ENCODE peak calls at places on chromosome 5, in four cellular contexts. One of them, this sample, is unnamed.

GRCh38 chr5:59275537-59276276 is 617.8 kb downstream of the PDE4D start:
- DNase-seq in SK-N-SH: no peak
- DNase-seq in K562: no peak
- DNase-seq in HepG2: no peak
- DNase-seq in this sample: no peak

GRCh38 chr5:154284433-154284832 is 93.9 kb downstream of the GALNT10 start:
- DNase-seq in HepG2: no peak
- DNase-seq in SK-N-SH: no peak
- DNase-seq in K562: no peak
- DNase-seq in this sample: peak

GRCh38 chr5:11903614-11904269 is 504 bp downstream of the CTNND2 start:
- DNase-seq in K562: no peak
- DNase-seq in SK-N-SH: peak
- DNase-seq in HepG2: no peak
- DNase-seq in this sample: no peak

GRCh38 chr5:14417792-14418765 is 163.5 kb upstream of the OTULINL start:
- DNase-seq in K562: no peak
- DNase-seq in HepG2: no peak
- DNase-seq in SK-N-SH: peak
- DNase-seq in this sample: no peak

GRCh38 chr5:133245191-133246052 is 193.6 kb downstream of the HSPA4 start:
- DNase-seq in HepG2: peak
- DNase-seq in SK-N-SH: no peak
- DNase-seq in K562: peak
- DNase-seq in this sample: no peak

GRCh38 chr5:79109527-79110492 is 1.8 kb upstream of the BHMT start:
- DNase-seq in SK-N-SH: no peak
- DNase-seq in K562: peak
- DNase-seq in HepG2: peak
- DNase-seq in this sample: no peak

GRCh38 chr5:96538831-96539250 is 105.8 kb upstream of the PCSK1 start:
- DNase-seq in HepG2: no peak
- DNase-seq in SK-N-SH: no peak
- DNase-seq in K562: no peak
- DNase-seq in this sample: no peak

GRCh38 chr5:178387856-178388190 is 155.2 kb upstream of the PHYKPL start:
- DNase-seq in K562: no peak
- DNase-seq in SK-N-SH: peak
- DNase-seq in HepG2: no peak
- DNase-seq in this sample: no peak

GRCh38 chr5:14735944-14736343 is 71.4 kb downstream of the OTULIN start:
- DNase-seq in K562: no peak
- DNase-seq in HepG2: no peak
- DNase-seq in SK-N-SH: no peak
- DNase-seq in this sample: no peak

GRCh38 chr5:159515909-159516415 is 185.7 kb upstream of the IL12B start:
- DNase-seq in SK-N-SH: peak
- DNase-seq in K562: peak
- DNase-seq in HepG2: peak
- DNase-seq in this sample: peak

GRCh38 chr5:122312670-122312988 is 592 bp downstream of the SNCAIP start:
- DNase-seq in HepG2: no peak
- DNase-seq in SK-N-SH: peak
- DNase-seq in K562: no peak
- DNase-seq in this sample: no peak
- TF ChIP-seq REST in HepG2: no peak
- TF ChIP-seq REST in SK-N-SH: no peak
- TF ChIP-seq REST in K562: no peak
- TF ChIP-seq REST in this sample: no peak

DNA sequence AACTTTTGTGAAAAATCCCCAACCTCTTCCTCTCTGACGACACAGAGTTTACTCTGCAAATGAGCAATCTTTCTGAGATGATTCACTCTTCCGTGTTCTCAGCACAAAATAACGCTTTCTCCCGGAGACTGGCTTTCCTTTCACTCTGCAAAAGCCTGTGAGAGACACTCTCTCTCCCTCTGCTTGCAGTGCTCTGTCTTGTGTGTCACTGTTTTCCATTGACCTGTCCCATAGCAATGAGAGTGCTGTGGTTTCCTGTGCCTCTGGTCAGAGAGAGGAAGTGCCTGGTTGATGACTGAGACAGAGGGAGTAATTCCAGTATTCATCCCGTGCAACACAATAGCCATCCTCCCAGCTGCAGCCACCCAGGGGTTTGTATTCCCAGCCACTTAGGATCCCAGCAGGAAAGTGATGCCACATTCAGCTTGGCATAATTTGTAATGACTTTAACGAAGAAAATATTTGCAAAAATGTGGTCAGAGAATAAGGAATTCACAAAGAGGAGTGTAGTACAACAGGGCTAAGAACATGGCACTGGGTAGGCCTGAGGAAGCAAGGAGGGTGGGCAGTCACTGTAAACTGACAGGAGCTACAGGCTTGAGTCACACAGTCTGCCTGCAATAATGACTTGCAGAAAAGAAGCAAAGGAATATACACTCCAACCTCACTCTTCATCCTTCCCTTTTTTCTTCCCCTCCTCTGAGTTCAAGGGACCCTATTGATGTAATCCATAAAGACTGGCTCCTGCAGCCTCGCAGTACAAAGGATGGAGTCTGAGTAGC is 463.5 kb upstream of the RGMB start:
- DNase-seq in HepG2: peak
- DNase-seq in SK-N-SH: no peak
- DNase-seq in K562: no peak
- DNase-seq in this sample: peak
- H3K27ac ChIP-seq in HepG2: no peak
- H3K27ac ChIP-seq in SK-N-SH: peak
- H3K27ac ChIP-seq in K562: no peak
- H3K27ac ChIP-seq in this sample: no peak

DNA sequence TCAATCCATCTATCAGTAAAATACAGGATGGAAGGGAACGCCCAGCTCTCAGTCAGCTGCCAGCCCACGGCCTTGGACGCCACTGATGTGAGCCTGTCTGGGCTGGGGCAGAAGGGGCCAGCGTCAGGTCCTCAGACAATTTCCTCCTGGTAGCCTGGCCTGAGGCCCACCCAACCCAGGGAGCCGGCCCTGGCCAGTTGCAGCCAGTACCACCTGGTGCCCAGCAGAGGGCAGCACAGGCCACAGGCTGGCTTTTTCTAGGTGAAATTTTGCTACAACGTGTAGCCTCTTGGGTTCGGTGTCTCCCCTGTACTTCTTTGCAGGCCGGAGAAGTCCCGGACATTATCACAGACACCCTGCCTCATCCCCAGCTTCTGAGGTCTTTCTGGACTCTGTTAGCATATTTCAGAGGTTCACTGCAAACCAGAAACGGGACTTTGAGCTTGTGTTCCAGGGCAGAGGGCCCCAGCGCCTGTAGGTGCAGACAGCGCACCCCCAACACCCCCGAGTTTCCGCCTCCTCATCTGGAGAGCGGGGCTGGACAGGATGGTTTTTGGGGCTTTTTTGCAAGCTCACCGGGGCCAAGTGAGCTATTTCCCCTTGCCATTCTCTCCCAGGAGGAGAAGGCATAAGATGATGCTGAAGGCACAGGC is 45.9 kb upstream of the KCNMB1 start:
- DNase-seq in SK-N-SH: peak
- DNase-seq in HepG2: peak
- DNase-seq in K562: peak
- DNase-seq in this sample: no peak
- TF ChIP-seq TAF1 in SK-N-SH: no peak
- TF ChIP-seq TAF1 in HepG2: no peak
- TF ChIP-seq TAF1 in K562: no peak
- TF ChIP-seq TAF1 in this sample: no peak

GRCh38 chr5:6711409-6712135 is 1.7 kb upstream of the TENT4A start:
- DNase-seq in K562: no peak
- DNase-seq in HepG2: no peak
- DNase-seq in SK-N-SH: no peak
- DNase-seq in this sample: no peak
- TF ChIP-seq REST in K562: no peak
- TF ChIP-seq REST in HepG2: no peak
- TF ChIP-seq REST in SK-N-SH: no peak
- TF ChIP-seq REST in this sample: no peak

DNA sequence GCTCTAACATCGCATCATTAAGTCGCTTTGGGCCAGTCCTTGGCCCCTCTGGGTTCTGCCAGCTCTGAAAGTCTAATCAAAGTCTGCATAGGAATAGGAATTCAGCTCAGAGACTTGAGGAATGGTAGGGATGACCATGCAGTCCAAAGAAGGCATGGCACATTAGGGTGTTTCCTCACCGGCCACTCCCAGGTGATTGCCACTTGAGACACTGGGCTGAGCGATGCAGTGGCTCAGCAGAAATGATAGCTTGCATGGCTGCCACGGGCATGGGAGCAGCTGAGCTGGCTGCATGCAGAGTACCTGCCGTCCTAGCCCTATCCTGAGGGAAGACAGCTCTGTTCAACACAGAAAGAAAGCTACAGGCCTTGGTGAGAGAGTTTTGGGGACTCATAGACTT is 28.8 kb downstream of the AFAP1L1 start:
- DNase-seq in HepG2: no peak
- DNase-seq in K562: no peak
- DNase-seq in SK-N-SH: no peak
- DNase-seq in this sample: no peak
- H3K27ac ChIP-seq in HepG2: peak
- H3K27ac ChIP-seq in K562: no peak
- H3K27ac ChIP-seq in SK-N-SH: no peak
- H3K27ac ChIP-seq in this sample: no peak

GRCh38 chr5:168884040-168884439 is 304.9 kb upstream of the PANK3 start:
- DNase-seq in HepG2: no peak
- DNase-seq in K562: no peak
- DNase-seq in SK-N-SH: no peak
- DNase-seq in this sample: no peak

GRCh38 chr5:168879929-168880328 is 300.8 kb upstream of the PANK3 start:
- DNase-seq in HepG2: no peak
- DNase-seq in SK-N-SH: no peak
- DNase-seq in K562: no peak
- DNase-seq in this sample: peak

GRCh38 chr5:168883253-168883880 is 304.2 kb upstream of the PANK3 start:
- DNase-seq in K562: no peak
- DNase-seq in HepG2: no peak
- DNase-seq in SK-N-SH: peak
- DNase-seq in this sample: no peak

GRCh38 chr5:168882283-168882682 is 303.1 kb upstream of the PANK3 start:
- DNase-seq in HepG2: no peak
- DNase-seq in K562: no peak
- DNase-seq in SK-N-SH: no peak
- DNase-seq in this sample: no peak

GRCh38 chr5:168881427-168882149 is 302.4 kb upstream of the PANK3 start:
- DNase-seq in HepG2: no peak
- DNase-seq in SK-N-SH: peak
- DNase-seq in K562: peak
- DNase-seq in this sample: no peak
- TF ChIP-seq TAF1 in HepG2: no peak
- TF ChIP-seq TAF1 in SK-N-SH: no peak
- TF ChIP-seq TAF1 in K562: no peak
- TF ChIP-seq TAF1 in this sample: no peak

DNA sequence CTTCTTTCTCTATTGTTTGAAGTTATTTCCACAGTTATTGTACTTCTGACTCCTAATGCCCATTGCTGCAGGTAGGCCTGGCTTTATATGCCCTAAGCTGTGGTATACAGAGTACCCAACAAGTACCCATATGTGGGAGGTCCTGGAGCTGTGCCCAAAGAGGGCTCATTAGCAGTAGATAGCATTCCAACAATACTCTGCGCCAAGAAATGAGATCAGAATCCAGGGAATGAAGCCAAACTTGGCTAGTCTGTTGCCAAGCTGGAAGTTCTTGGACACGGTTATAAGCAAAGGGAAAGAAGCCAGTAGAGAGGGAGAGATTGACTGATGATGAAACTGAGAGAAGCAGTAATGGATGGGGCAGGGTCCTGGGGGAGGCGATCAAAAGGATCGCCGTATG is 29.7 kb upstream of the FAM169A start:
- DNase-seq in HepG2: no peak
- DNase-seq in K562: no peak
- DNase-seq in SK-N-SH: no peak
- DNase-seq in this sample: no peak
- TF ChIP-seq REST in HepG2: no peak
- TF ChIP-seq REST in K562: no peak
- TF ChIP-seq REST in SK-N-SH: no peak
- TF ChIP-seq REST in this sample: no peak

GRCh38 chr5:113487411-113487778 is 858 bp downstream of the MCC start:
- DNase-seq in SK-N-SH: no peak
- DNase-seq in HepG2: no peak
- DNase-seq in K562: no peak
- DNase-seq in this sample: no peak

GRCh38 chr5:113489299-113489698 is 1.0 kb upstream of the MCC start:
- DNase-seq in HepG2: peak
- DNase-seq in SK-N-SH: peak
- DNase-seq in K562: no peak
- DNase-seq in this sample: no peak

GRCh38 chr5:113490317-113490716 is 2.1 kb upstream of the MCC start:
- DNase-seq in SK-N-SH: no peak
- DNase-seq in K562: no peak
- DNase-seq in HepG2: no peak
- DNase-seq in this sample: no peak

GRCh38 chr5:113488645-113489184 is 462 bp upstream of the MCC start:
- DNase-seq in K562: no peak
- DNase-seq in HepG2: no peak
- DNase-seq in SK-N-SH: no peak
- DNase-seq in this sample: no peak

DNA sequence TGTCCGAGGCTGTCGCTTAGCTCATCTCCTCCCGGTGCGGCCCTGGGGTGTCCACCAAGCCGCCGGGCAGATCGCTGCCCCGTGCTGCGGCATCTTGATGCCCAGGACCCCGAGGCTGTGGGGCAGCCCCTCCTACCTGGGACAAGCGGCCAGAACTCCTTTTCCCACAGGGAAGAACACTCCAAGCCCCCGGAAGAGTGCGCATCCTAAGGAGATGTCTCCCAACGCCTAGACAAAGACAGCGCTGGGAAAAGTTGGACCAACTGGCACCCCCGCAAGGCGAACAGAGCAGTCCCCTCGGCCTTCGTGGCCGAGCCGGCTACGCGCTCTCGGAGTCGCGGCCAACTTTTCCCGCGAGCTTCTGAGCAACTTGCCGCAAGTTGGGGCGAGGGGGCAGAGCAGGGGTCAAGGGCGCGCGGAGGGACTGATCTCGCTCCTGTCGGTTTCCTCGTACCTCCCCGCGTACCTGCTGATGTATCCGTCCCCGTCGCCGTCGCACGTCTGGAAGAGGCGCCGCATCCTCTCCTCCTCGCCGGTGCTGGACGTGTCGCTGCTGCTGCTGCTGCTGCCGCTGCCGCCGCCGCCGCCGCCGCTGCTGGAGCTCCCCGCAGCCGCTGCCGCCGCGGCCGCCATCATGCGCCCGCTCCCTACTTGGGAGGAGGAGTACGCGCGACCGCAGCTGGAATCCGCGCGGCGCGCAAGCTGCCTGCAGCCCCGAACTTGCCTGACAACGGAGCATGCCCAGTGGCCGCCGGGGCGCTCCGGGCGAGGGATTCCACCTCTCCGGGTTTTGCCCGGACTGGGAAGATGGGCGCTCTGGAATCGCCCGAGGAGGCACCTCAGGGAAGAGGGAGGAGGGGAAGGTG is at the start of gene MCC:
- DNase-seq in HepG2: peak
- DNase-seq in K562: no peak
- DNase-seq in SK-N-SH: peak
- DNase-seq in this sample: no peak
- H3K27ac ChIP-seq in HepG2: no peak
- H3K27ac ChIP-seq in K562: no peak
- H3K27ac ChIP-seq in SK-N-SH: peak
- H3K27ac ChIP-seq in this sample: no peak